ENCODE peak calls at places on chromosomes 5 and 9, in nine cellular contexts. Q is suprapubic skin, U is adrenal gland, V is lower leg skin, O is H1, A is right lobe of liver, D is erythroblast, R is Peyer's patch, G is IMR-90. T is an unnamed sample.
A peak's percentile ranks its signal among the peaks of the same experiment; 100 is the strongest.

GRCh38 chr5:19837536-19838179 is 150.3 kb downstream of the CDH18 start:
- DNase-seq in G (peak; percentile 21), V (no peak), U (no peak), R (no peak), A (no peak), O (no peak), D (no peak), Q (no peak), T (no peak)

GRCh38 chr5:68277427-68277826 is 61.9 kb downstream of the PIK3R1 start:
- DNase-seq in U (no peak), O (no peak), Q (no peak), G (peak; percentile 77), D (no peak), V (no peak), A (no peak), R (no peak), T (no peak)

GRCh38 chr9:134597957-134598883 is 43.4 kb upstream of the COL5A1 start:
- DNase-seq in V (peak; percentile 12), U (no peak), D (no peak), O (no peak), A (no peak), R (no peak), Q (peak; percentile 46), G (no peak), T (no peak)

GRCh38 chr9:114058688-114059046 is 19.4 kb downstream of the AMBP start:
- DNase-seq in Q (no peak), V (no peak), D (no peak), A (peak; percentile 60), U (no peak), O (no peak), G (no peak), R (peak; percentile 13), T (no peak)

GRCh38 chr5:115579216-115579615 is 23.1 kb downstream of the TICAM2 start:
- DNase-seq in A (no peak), G (no peak), V (no peak), Q (no peak), R (no peak), D (no peak), O (no peak), U (no peak), T (no peak)

GRCh38 chr9:87123830-87124229 is 176.5 kb upstream of the GAS1 start:
- DNase-seq in R (no peak), Q (no peak), D (no peak), O (no peak), U (no peak), A (no peak), G (no peak), V (no peak), T (no peak)

GRCh38 chr5:132394681-132395259 is 25.3 kb downstream of the SLC22A5 start:
- DNase-seq in R (peak; percentile 43), V (no peak), A (peak; percentile 11), O (no peak), D (no peak), Q (no peak), G (no peak), U (no peak), T (no peak)

GRCh38 chr9:136626740-136627642 is 35.7 kb upstream of the EGFL7 start:
- DNase-seq in D (no peak), A (peak; percentile 92), V (no peak), G (no peak), U (no peak), O (no peak), R (no peak), Q (peak; percentile 60), T (no peak)

GRCh38 chr5:81409845-81410369 is 16.0 kb upstream of the ACOT12 start:
- DNase-seq in G (no peak), O (no peak), D (no peak), Q (no peak), U (no peak), R (no peak), V (no peak), A (no peak), T (no peak)

GRCh38 chr5:58459276-58459859 is 518 bp downstream of the PLK2 start:
- DNase-seq in D (peak; percentile 58), Q (no peak), U (peak; percentile 33), O (no peak), A (no peak), G (peak; percentile 38), V (peak; percentile 34), R (peak; percentile 38), T (peak; percentile 19)

GRCh38 chr5:60334281-60334713 is 365.7 kb downstream of the DEPDC1B start:
- DNase-seq in U (no peak), G (peak; percentile 65), Q (no peak), O (no peak), A (no peak), V (no peak), D (no peak), R (no peak), T (no peak)

GRCh38 chr9:89635007-89635742 is 30.4 kb downstream of the GADD45G start:
- DNase-seq in Q (no peak), G (peak; percentile 40), O (no peak), U (peak; percentile 66), R (no peak), A (no peak), D (no peak), V (no peak), T (no peak)

DNA sequence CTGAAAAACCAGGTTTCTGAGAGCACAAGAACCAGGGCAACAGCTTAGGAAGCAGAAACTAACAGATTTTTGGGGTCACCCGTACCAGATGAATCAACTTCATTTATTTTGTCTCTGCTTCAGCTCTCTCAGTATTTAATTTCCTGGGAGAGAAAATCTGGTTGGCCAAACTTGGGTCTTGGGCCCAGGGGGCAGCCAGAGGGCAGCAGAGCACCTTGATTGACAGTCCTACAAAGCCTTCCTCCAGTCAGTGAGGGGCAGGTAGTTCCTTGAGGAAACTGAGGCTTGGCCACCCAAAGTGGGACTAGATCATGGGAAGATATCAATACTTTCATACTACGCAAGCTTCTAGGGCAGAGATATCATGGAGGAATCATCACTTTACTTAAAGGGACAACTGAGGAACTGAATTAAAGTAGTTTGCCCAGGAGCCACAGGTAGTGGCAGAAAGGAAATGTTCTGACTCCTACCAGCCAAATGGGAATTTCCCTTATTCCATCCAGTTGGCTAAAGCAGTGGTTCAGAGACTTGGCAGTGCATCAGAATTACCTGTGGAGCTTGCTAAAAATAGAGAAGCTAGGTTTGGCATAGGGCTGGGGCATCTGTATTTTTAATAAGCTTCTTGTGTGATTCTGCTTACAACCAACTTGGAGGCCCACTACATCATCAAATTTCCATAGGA is 21.5 kb upstream of the ARHGAP26 start:
- DNase-seq in Q (no peak), U (no peak), O (no peak), G (no peak), D (peak; percentile 49), V (no peak), R (peak; percentile 43), A (no peak), T (no peak)
- TF ChIP-seq POLR2A in Q (no peak), U (no peak), O (no peak), G (no peak), D (no peak), V (no peak), R (no peak), A (no peak), T (no peak)

GRCh38 chr5:65925094-65925600 is 1.2 kb upstream of the ERBIN start:
- DNase-seq in A (peak; percentile 81), G (peak; percentile 82), R (peak; percentile 86), Q (peak; percentile 85), V (peak; percentile 71), D (peak; percentile 72), U (peak; percentile 70), O (no peak), T (peak; percentile 55)
- TF ChIP-seq POLR2A in A (no peak), G (no peak), R (peak; percentile 38), Q (no peak), V (no peak), D (no peak), U (no peak), O (peak; percentile 10), T (no peak)

GRCh38 chr5:139273572-139274264 is 19.8 kb upstream of the MATR3 start:
- DNase-seq in G (peak; percentile 80), R (peak; percentile 83), Q (peak; percentile 88), A (peak; percentile 93), D (peak; percentile 94), V (peak; percentile 82), U (peak; percentile 94), O (peak; percentile 82), T (peak; percentile 61)
- TF ChIP-seq POLR2A in G (peak; percentile 81), R (peak; percentile 32), Q (no peak), A (peak; percentile 58), D (peak; percentile 74), V (no peak), U (peak; percentile 79), O (peak; percentile 90), T (peak; percentile 40)

DNA sequence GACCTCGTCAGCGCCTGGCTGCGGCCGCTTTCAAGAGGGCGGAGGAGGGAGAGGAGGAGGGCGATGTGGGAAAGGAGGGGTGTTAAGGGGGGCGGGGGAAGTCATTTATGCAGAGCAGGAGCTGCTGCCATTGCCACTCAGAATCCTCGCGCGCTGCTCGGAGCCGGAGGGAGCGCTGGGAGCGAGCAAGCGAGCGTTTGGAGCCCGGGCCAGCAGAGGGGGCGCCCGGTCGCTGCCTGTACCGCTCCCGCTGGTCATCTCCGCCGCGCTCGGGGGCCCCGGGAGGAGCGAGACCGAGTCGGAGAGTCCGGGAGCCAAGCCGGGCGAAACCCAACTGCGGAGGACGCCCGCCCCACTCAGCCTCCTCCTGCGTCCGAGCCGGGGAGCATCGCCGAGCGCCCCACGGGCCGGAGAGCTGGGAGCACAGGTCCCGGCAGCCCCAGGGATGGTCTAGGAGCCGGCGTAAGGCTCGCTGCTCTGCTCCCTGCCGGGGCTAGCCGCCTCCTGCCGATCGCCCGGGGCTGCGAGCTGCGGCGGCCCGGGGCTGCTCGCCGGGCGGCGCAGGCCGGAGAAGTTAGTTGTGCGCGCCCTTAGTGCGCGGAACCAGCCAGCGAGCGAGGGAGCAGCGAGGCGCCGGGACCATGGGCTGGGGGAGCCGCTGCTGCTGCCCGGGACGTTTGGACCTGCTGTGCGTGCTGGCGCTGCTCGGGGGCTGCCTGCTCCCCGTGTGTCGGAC is at the start of gene PCSK5:
- DNase-seq in R (peak; percentile 63), V (peak; percentile 87), O (peak; percentile 77), Q (peak; percentile 92), D (peak; percentile 68), U (peak; percentile 97), G (peak; percentile 89), A (peak; percentile 91), T (peak; percentile 83)
- TF ChIP-seq POLR2A in R (peak; percentile 98), V (no peak), O (no peak), Q (peak; percentile 86), D (no peak), U (peak; percentile 92), G (peak; percentile 78), A (peak; percentile 91), T (peak; percentile 70)

GRCh38 chr5:172178301-172179031 is 9.6 kb downstream of the STK10 start:
- DNase-seq in V (no peak), D (no peak), A (no peak), O (no peak), U (no peak), Q (no peak), G (no peak), R (no peak), T (no peak)
- TF ChIP-seq POLR2A in V (no peak), D (no peak), A (no peak), O (no peak), U (no peak), Q (no peak), G (no peak), R (no peak), T (no peak)